ENCODE peak calls at places on chromosomes 12 and 14, in nine cellular contexts. W is H9; Z is left cardiac atrium; M is KBM-7; T is GM23248; J is MV-4-11; X is activated T-cell treated with anti-CD3 and anti-CD28 coated beads, Interleukin-2, amount 50 U/mL, for 24 hours; U is AG10803; A is D341Med. G is an unnamed sample.

GRCh38 chr14:74945261-74945851 is 10.0 kb downstream of the PGF start:
- DNase-seq in J (peak; percentile 22), W (peak; percentile 82), M (peak; percentile 59), Z (no peak), A (peak; percentile 78), X (no peak), T (peak; percentile 46), U (no peak), G (peak; percentile 84)

GRCh38 chr12:108649668-108650067 is 16.0 kb upstream of the SELPLG start:
- DNase-seq in A (no peak), J (no peak), W (no peak), X (no peak), M (no peak), T (peak; percentile 91), Z (no peak), U (peak; percentile 92), G (no peak)

GRCh38 chr12:63400746-63401145 is 249.7 kb upstream of the AVPR1A start:
- DNase-seq in X (no peak), J (no peak), M (no peak), U (no peak), T (no peak), Z (no peak), A (no peak), W (no peak), G (no peak)

GRCh38 chr12:124405151-124405550 is 110.3 kb downstream of the RFLNA start:
- DNase-seq in M (no peak), X (no peak), Z (no peak), A (no peak), J (no peak), U (no peak), W (no peak), T (no peak), G (no peak)

GRCh38 chr12:92085483-92086040 is 60.1 kb downstream of the BTG1 start:
- DNase-seq in X (no peak), U (no peak), A (no peak), M (no peak), T (no peak), J (no peak), Z (no peak), W (no peak), G (no peak)

GRCh38 chr12:34287437-34287836 is 265.1 kb downstream of the ALG10 start:
- DNase-seq in W (peak; percentile 5), A (no peak), M (no peak), Z (no peak), T (no peak), U (no peak), X (peak; percentile 7), J (no peak), G (no peak)

GRCh38 chr12:91940826-91941225 is 204.8 kb downstream of the BTG1 start:
- DNase-seq in A (no peak), M (no peak), J (no peak), X (no peak), W (no peak), T (no peak), Z (no peak), U (no peak), G (no peak)

GRCh38 chr12:116421785-116422538 is 137.2 kb upstream of the MAP1LC3B2 start:
- DNase-seq in J (no peak), M (no peak), Z (no peak), U (no peak), A (no peak), X (no peak), W (no peak), T (peak; percentile 24), G (no peak)

GRCh38 chr14:46490150-46490769 is 161.3 kb downstream of the RPL10L start:
- DNase-seq in A (peak; percentile 34), T (no peak), M (peak; percentile 58), Z (no peak), U (no peak), W (peak; percentile 40), X (no peak), J (peak; percentile 75), G (peak; percentile 34)

GRCh38 chr14:79016828-79017505 is 846.8 kb downstream of the NRXN3 start:
- DNase-seq in X (no peak), T (peak; percentile 60), A (no peak), U (peak; percentile 86), Z (no peak), J (no peak), M (no peak), W (no peak), G (no peak)

GRCh38 chr12:95790025-95790911 is at the start of gene NTN4:
- DNase-seq in Z (peak; percentile 74), A (peak; percentile 73), M (no peak), J (no peak), T (peak; percentile 79), X (peak; percentile 53), U (peak; percentile 39), W (peak; percentile 56), G (peak; percentile 71)

GRCh38 chr12:123763093-123763492 is 992 bp downstream of the DNAH10 start:
- DNase-seq in T (no peak), W (peak; percentile 92), J (no peak), X (no peak), Z (no peak), A (no peak), U (no peak), M (no peak), G (peak; percentile 79)

GRCh38 chr12:119938049-119938667 is 50.9 kb upstream of the BICDL1 start:
- DNase-seq in T (peak; percentile 49), Z (peak; percentile 44), W (peak; percentile 70), A (peak; percentile 76), M (peak; percentile 57), X (peak; percentile 71), J (peak; percentile 53), U (peak; percentile 45), G (peak; percentile 85)

GRCh38 chr14:95313707-95314106 is 6.0 kb downstream of the CLMN start:
- DNase-seq in Z (peak; percentile 79), M (no peak), W (no peak), A (no peak), T (peak; percentile 72), X (no peak), U (peak; percentile 54), J (peak; percentile 94), G (no peak)

GRCh38 chr12:10736460-10736859 is 13.3 kb upstream of the YBX3 start:
- DNase-seq in Z (no peak), M (no peak), A (no peak), T (peak; percentile 29), X (no peak), W (no peak), U (no peak), J (no peak), G (no peak)

GRCh38 chr12:112256780-112257179 is 125.5 kb downstream of the HECTD4 start:
- DNase-seq in X (no peak), T (no peak), A (no peak), M (no peak), W (no peak), U (no peak), J (no peak), Z (no peak), G (no peak)

GRCh38 chr12:87406926-87407325 is 622.3 kb downstream of the C12orf50 start:
- DNase-seq in X (no peak), T (no peak), M (no peak), W (no peak), J (no peak), U (no peak), A (no peak), Z (no peak), G (no peak)

GRCh38 chr12:113097716-113098427 is 37.7 kb downstream of the RASAL1 start:
- DNase-seq in W (peak; percentile 82), Z (peak; percentile 66), M (no peak), J (no peak), T (peak; percentile 15), A (no peak), X (no peak), U (no peak), G (peak; percentile 90)

G was measured in iPS-NIHi11.